ENCODE peak calls at places on chromosomes 7 and 10, in six cellular contexts. D is left ventricle myocardium inferior; H is effector memory CD4-positive, alpha-beta T cell; P is spleen; S is heart right ventricle; K is suprapubic skin. O is an unnamed sample. For H3K9me3, the result is how much of the 10 kb centered on the place peaks cover.

GRCh38 chr10:110074986-110075664 is 67.3 kb downstream of the ADD3 start:
- DNase-seq in D (no peak), H (no peak), P (no peak), S (no peak), K (no peak), O (no peak)

GRCh38 chr10:12710594-12711343 is 290.7 kb downstream of the CCDC3 start:
- DNase-seq in D (peak), H (peak), P (peak), S (peak), K (peak), O (peak)

GRCh38 chr10:101559596-101560292 is 28.3 kb downstream of the POLL start:
- DNase-seq in D (no peak), H (no peak), P (no peak), S (no peak), K (no peak), O (no peak)

GRCh38 chr7:33809218-33809617 is 96.1 kb upstream of the BMPER start:
- DNase-seq in D (no peak), H (no peak), P (no peak), S (no peak), K (no peak), O (no peak)

GRCh38 chr10:16521311-16522016 is at the start of gene C1QL3:
- DNase-seq in D (no peak), H (no peak), P (no peak), S (no peak), K (no peak), O (no peak)

GRCh38 chr7:6495597-6496262 is 48.0 kb upstream of the DAGLB start:
- DNase-seq in D (no peak), H (no peak), P (no peak), S (no peak), K (no peak), O (no peak)

GRCh38 chr7:192035-192649 is at the start of gene FAM20C:
- DNase-seq in D (peak), H (no peak), P (peak), S (peak), K (peak), O (peak)

GRCh38 chr7:96287168-96287567 is 34.7 kb downstream of the SLC25A13 start:
- DNase-seq in D (no peak), H (no peak), P (no peak), S (no peak), K (no peak), O (no peak)

GRCh38 chr10:5951167-5951711 is 26.1 kb downstream of the IL15RA start:
- DNase-seq in D (peak), H (no peak), P (no peak), S (no peak), K (peak), O (no peak)

GRCh38 chr7:4191525-4191924 is 490.6 kb upstream of the FOXK1 start:
- DNase-seq in D (no peak), H (no peak), P (no peak), S (no peak), K (no peak), O (no peak)

GRCh38 chr7:4190021-4190981 is 491.8 kb upstream of the FOXK1 start:
- DNase-seq in D (no peak), H (no peak), P (no peak), S (no peak), K (no peak), O (no peak)

GRCh38 chr7:4188646-4189045 is 493.4 kb upstream of the FOXK1 start:
- DNase-seq in D (no peak), H (no peak), P (no peak), S (no peak), K (no peak), O (no peak)

GRCh38 chr7:4189151-4189570 is 492.9 kb upstream of the FOXK1 start:
- DNase-seq in D (peak), H (no peak), P (no peak), S (peak), K (peak), O (no peak)

GRCh38 chr7:4191046-4191445 is 491.0 kb upstream of the FOXK1 start:
- DNase-seq in D (no peak), H (no peak), P (no peak), S (no peak), K (no peak), O (no peak)
- H3K9me3 ChIP-seq in D (under half), H (under half), P (under half), S (under half), K (under half), O (under half)

GRCh38 chr10:78280604-78281003 is 246.9 kb downstream of the RPS24 start:
- DNase-seq in D (no peak), H (no peak), P (peak), S (no peak), K (no peak), O (no peak)
- H3K9me3 ChIP-seq in D (under half), H (under half), P (under half), S (under half), K (under half), O (under half)

GRCh38 chr10:75613685-75614587 is 182.5 kb downstream of the LRMDA start:
- DNase-seq in D (no peak), H (no peak), P (no peak), S (no peak), K (no peak), O (no peak)

GRCh38 chr10:75612904-75613684 is 181.7 kb downstream of the LRMDA start:
- DNase-seq in D (no peak), H (no peak), P (no peak), S (no peak), K (no peak), O (no peak)

GRCh38 chr10:75617485-75618155 is 186.2 kb downstream of the LRMDA start:
- DNase-seq in D (no peak), H (no peak), P (no peak), S (no peak), K (no peak), O (no peak)

GRCh38 chr10:75616874-75617478 is 185.6 kb downstream of the LRMDA start:
- DNase-seq in D (no peak), H (no peak), P (no peak), S (no peak), K (no peak), O (no peak)

DNA sequence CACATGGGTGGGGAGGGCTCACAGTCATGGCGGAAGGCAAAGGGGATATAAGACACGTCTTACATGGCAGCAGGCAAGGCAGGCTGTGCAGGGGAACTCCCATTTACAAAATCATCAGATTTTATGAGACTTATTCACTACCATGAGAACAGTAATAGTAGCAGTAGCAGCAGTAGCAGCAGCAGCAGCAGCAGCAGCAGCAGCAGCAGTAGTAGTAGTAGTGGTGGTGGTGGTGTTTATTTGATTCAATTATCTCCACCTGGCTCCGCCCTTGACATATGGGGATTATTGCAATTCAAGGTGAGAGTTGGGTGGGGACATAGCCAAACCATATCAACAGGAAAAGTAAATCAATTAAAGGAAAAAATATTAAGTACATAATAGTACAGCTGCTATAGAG is 184.7 kb downstream of the LRMDA start:
- DNase-seq in D (no peak), H (no peak), P (no peak), S (no peak), K (no peak), O (no peak)
- H3K9me3 ChIP-seq in D (under half), H (under half), P (under half), S (under half), K (under half), O (under half)

DNA sequence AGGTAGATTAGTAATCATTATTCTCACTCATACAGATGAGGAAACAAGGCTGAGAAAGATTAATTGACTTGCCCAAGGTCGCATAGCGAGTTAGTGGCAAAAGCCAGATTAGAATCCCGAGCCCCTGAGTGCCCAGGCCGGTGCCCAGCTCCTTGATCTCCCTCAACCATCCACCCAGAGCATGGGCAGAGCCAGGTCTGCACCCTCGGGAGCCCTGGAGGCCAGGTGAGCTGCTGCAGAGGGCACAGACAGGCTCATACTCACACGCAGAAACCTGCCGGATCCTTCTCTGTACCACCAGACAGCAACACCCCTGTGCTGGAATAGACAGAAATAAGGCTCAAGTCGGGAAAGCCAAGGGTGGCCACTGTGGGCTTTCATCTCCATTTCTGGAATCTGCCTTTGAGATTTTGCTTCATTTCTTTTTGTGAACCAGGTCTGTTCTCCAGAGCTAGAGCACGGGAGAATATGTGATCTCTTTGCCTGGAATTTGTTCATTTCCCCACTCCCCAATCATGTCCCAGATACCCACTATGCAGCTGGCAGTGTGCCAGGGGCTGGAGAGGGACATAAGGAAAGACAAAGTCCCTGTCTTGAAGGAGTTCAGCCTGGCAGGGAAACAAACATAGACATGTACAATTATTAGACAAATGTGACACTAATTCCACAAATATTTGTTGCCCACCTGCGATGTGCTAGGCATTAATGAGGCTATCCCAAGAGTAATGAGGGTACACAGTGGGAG is 5.5 kb downstream of the AFAP1L2 start:
- DNase-seq in D (no peak), H (no peak), P (no peak), S (no peak), K (no peak), O (no peak)
- H3K9me3 ChIP-seq in D (under half), H (under half), P (under half), S (under half), K (under half), O (under half)

GRCh38 chr7:146864644-146865043 is 748.0 kb downstream of the CNTNAP2 start:
- DNase-seq in D (no peak), H (no peak), P (no peak), S (no peak), K (no peak), O (no peak)
- H3K9me3 ChIP-seq in D (under half), H (under half), P (under half), S (under half), K (under half), O (under half)

DNA sequence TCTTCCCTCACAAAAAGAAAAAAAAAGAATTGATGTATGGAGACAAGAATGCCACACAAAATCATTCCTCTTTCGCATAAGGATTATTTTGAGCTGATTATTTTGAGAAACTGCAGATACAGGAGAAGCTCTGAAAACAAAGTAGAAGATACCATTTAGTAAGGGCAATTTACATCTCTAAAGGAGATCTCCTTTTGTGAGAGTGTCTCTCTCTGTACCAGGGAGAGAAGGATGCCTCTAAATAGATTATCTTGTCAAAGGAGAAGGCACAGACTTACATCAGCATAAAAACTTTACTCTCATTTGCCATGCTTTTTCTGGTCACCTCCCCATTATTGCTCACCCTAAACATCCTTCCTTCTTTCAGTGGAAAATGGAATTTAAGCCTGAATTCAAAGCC is 747.9 kb upstream of the COBL start:
- DNase-seq in D (no peak), H (no peak), P (no peak), S (no peak), K (no peak), O (no peak)
- H3K9me3 ChIP-seq in D (under half), H (under half), P (under half), S (under half), K (under half), O (under half)

GRCh38 chr10:130766071-130766470 is 545.5 kb downstream of the TCERG1L start:
- DNase-seq in D (no peak), H (no peak), P (peak), S (no peak), K (no peak), O (no peak)

GRCh38 chr10:130763491-130763890 is 548.0 kb downstream of the TCERG1L start:
- DNase-seq in D (no peak), H (no peak), P (peak), S (no peak), K (peak), O (no peak)

GRCh38 chr10:130763071-130763470 is 548.5 kb downstream of the TCERG1L start:
- DNase-seq in D (no peak), H (no peak), P (peak), S (no peak), K (no peak), O (no peak)

GRCh38 chr10:130766716-130767115 is 544.8 kb downstream of the TCERG1L start:
- DNase-seq in D (no peak), H (no peak), P (peak), S (no peak), K (no peak), O (no peak)

DNA sequence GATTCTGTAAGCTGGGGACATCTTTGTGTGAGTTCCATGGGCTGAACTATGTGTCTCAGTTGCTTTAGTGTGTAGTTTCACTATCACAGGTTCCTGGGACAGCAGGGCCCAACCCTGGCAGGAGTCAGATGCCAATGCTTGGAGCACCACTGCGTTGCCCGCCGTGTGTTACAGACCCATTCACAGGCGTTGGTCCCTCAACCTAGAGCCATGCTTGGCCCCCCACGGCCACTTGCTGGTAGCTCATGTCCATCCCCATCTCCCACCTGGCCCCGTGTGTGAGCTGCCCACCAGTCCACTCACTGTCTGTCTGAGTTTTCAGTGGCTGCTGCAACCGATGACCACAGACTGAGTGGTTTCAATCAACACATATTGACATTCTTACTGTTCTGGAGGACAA is 546.9 kb downstream of the TCERG1L start:
- DNase-seq in D (no peak), H (no peak), P (peak), S (no peak), K (peak), O (no peak)
- H3K9me3 ChIP-seq in D (under half), H (under half), P (under half), S (under half), K (under half), O (under half)

DNA sequence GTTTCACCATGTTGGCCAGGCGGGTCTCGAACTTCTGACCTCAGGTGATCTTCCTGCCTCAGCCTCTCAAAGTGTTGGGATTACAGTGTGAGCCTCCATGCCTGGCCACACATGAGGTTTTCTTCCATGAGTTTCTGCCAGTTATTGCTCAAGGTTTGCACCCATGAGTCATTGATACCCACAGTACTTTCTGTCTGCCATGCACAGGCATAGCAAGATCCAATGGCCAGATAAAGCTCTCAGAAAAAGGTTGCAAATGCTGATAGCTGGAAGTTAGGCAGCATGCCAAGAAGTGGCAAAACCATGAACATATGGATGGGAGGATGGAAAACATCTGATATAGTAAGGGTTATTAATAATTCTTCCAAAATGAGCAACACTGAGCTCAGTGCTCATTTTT is 298.7 kb upstream of the NRG3 start:
- DNase-seq in D (no peak), H (no peak), P (no peak), S (no peak), K (no peak), O (no peak)
- H3K9me3 ChIP-seq in D (half or more), H (under half), P (under half), S (under half), K (under half), O (under half)

GRCh38 chr7:157593541-157593940 is 256.7 kb downstream of the DNAJB6 start:
- DNase-seq in D (no peak), H (no peak), P (peak), S (no peak), K (no peak), O (no peak)

GRCh38 chr7:157594306-157594705 is 257.5 kb downstream of the DNAJB6 start:
- DNase-seq in D (no peak), H (no peak), P (peak), S (no peak), K (no peak), O (no peak)

GRCh38 chr7:157596026-157596425 is 259.2 kb downstream of the DNAJB6 start:
- DNase-seq in D (no peak), H (no peak), P (no peak), S (no peak), K (no peak), O (no peak)

GRCh38 chr7:157596471-157596870 is 259.7 kb downstream of the DNAJB6 start:
- DNase-seq in D (no peak), H (no peak), P (peak), S (no peak), K (no peak), O (no peak)

DNA sequence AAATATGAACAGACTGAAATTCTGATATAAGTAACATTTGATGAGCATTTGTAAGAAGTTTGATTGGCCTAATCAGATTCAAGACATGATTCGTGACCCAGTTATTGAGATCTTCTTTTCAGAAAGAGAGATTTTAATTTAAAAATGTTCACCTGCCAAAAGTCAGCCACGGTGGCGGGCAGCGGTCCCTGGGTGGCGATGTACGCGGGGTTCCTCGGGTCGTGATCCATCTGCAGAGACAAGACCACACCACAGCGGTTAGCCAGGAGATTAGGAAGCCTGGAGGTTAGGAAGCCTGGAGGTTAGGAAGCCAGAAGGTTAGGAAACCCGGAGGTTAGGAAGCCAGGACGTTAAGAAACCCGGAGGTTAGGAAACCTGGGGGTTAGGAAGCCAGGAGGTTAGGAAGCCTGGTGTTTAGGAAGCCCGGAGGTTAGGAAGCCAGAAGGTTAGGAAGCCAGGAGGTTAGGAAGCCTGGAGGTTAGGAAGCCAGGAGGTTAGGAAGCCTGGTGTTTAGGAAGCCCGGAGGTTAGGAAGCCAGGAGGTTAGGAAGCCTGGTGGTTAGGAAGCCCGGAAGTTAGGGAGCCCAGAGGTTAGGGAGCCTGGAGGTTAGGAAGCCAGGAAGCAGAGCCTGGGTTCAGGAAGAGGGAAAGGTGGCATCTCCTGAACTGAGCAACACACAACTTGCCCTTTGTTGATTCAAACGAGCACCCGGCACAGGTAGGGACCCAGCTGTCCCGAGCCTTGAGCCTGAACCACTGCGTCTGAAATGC is 258.5 kb downstream of the DNAJB6 start:
- DNase-seq in D (no peak), H (no peak), P (peak), S (no peak), K (no peak), O (no peak)
- H3K9me3 ChIP-seq in D (under half), H (under half), P (under half), S (under half), K (under half), O (under half)

O was measured in T-helper 17 cell.